ENCODE peak calls at places on chromosomes 12 and 14, in nine cellular contexts. V is GM12891, N is tibial nerve, A is IMR-90, J is heart left ventricle, E is ovary, Y is GM12892, G is HepG2, S is A549. Z is an unnamed sample.

GRCh38 chr14:32010561-32011188 is 66.4 kb upstream of the ARHGAP5 start:
- DNase-seq in V (no peak), N (no peak), A (peak), J (no peak), E (no peak), Y (no peak), G (peak), S (peak), Z (no peak)

GRCh38 chr12:22064968-22065367 is 18.9 kb downstream of the CMAS start:
- DNase-seq in V (no peak), N (no peak), A (no peak), J (no peak), E (no peak), Y (no peak), G (no peak), S (no peak), Z (no peak)

GRCh38 chr14:99382071-99382640 is 98.5 kb downstream of the SETD3 start:
- DNase-seq in V (no peak), N (no peak), A (no peak), J (no peak), E (no peak), Y (no peak), G (no peak), S (no peak), Z (no peak)

GRCh38 chr12:96814200-96814599 is 92.9 kb upstream of the NEDD1 start:
- DNase-seq in V (no peak), N (no peak), A (peak), J (no peak), E (no peak), Y (no peak), G (no peak), S (no peak), Z (no peak)

GRCh38 chr14:104138098-104138890 is at the start of gene KIF26A:
- DNase-seq in V (no peak), N (no peak), A (no peak), J (peak), E (peak), Y (no peak), G (no peak), S (peak), Z (no peak)

GRCh38 chr14:92646952-92647461 is 101.4 kb downstream of the LGMN start:
- DNase-seq in V (no peak), N (no peak), A (peak), J (no peak), E (peak), Y (no peak), G (no peak), S (peak), Z (no peak)

GRCh38 chr14:64788706-64789105 is 84.5 kb downstream of the PLEKHG3 start:
- DNase-seq in V (no peak), N (no peak), A (peak), J (no peak), E (no peak), Y (no peak), G (no peak), S (peak), Z (no peak)

GRCh38 chr14:72518809-72519377 is 375.0 kb downstream of the DPF3 start:
- DNase-seq in V (peak), N (no peak), A (no peak), J (no peak), E (no peak), Y (no peak), G (no peak), S (no peak), Z (no peak)

GRCh38 chr12:124703852-124704251 is 136.4 kb upstream of the NCOR2 start:
- DNase-seq in V (no peak), N (no peak), A (no peak), J (no peak), E (no peak), Y (no peak), G (peak), S (no peak), Z (no peak)

GRCh38 chr14:76376001-76376404 is at the start of gene ESRRB:
- DNase-seq in V (no peak), N (no peak), A (peak), J (no peak), E (no peak), Y (no peak), G (no peak), S (peak), Z (no peak)

GRCh38 chr14:28651148-28651547 is 115.4 kb upstream of the FOXG1 start:
- DNase-seq in V (no peak), N (no peak), A (peak), J (no peak), E (no peak), Y (no peak), G (no peak), S (no peak), Z (no peak)

GRCh38 chr14:53316504-53316903 is 163.4 kb upstream of the DDHD1 start:
- DNase-seq in V (no peak), N (no peak), A (no peak), J (no peak), E (no peak), Y (no peak), G (no peak), S (no peak), Z (no peak)

GRCh38 chr14:74975059-74975810 is 19.8 kb upstream of the PGF start:
- DNase-seq in V (no peak), N (peak), A (no peak), J (peak), E (peak), Y (no peak), G (no peak), S (no peak), Z (no peak)

GRCh38 chr12:111100554-111100953 is 180.2 kb upstream of the MYL2 start:
- DNase-seq in V (no peak), N (no peak), A (no peak), J (no peak), E (no peak), Y (no peak), G (no peak), S (no peak), Z (no peak)

GRCh38 chr14:74469548-74470518 is 23.3 kb downstream of the NPC2 start:
- DNase-seq in V (no peak), N (no peak), A (no peak), J (no peak), E (no peak), Y (no peak), G (no peak), S (no peak), Z (no peak)

DNA sequence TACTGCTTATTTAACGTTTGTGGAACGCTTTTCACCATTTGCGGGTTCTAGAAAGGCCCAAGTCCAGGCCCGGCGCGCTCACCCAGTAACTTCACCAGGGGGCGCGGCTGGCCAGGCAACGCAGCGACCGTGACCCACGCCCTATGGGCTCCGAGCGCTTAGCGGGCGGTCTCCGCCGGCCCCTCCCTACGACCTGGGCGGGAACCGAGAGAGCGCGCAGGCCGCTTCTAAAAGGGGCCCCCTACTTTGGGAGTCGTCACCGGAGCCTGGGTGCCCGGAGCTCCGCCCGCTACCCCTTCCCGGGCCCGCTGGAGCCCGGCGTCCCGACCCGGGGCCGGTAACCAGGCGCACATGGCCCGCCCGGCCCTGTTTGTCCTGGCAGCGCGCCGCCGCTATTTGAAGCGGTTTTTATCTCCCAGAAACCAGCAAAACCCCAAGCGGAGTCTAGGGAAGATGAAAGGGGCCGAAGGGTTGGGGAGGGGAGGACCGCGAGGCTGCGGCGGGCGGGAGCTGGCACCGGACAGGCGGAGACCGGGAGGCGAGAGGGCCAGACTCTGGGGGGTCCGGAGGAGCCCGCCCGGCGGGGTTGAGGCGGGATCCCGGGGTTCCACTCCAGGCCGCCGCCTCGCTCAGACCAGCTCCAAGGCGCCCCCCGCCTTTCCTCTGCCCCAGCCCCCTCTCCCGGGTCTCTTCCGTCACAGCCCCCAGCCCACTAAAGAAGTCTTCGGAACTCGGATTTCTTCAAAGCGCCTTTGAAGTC is 3.5 kb upstream of the AAAS start:
- DNase-seq in V (peak), N (peak), A (peak), J (peak), E (peak), Y (peak), G (peak), S (peak), Z (peak)
- TF ChIP-seq POLR2A in V (no peak), N (peak), A (peak), J (no peak), E (peak), Y (peak), G (peak), S (peak), Z (no peak)

GRCh38 chr14:93725002-93725582 is 63.2 kb downstream of the PRIMA1 start:
- DNase-seq in V (no peak), N (no peak), A (no peak), J (no peak), E (no peak), Y (no peak), G (no peak), S (no peak), Z (no peak)
- TF ChIP-seq POLR2A in V (no peak), N (no peak), A (no peak), J (no peak), E (no peak), Y (no peak), G (no peak), S (no peak), Z (no peak)

GRCh38 chr12:26831959-26832816 is 806 bp downstream of the ITPR2 start:
- DNase-seq in V (peak), N (peak), A (peak), J (peak), E (peak), Y (peak), G (peak), S (peak), Z (peak)
- TF ChIP-seq POLR2A in V (peak), N (no peak), A (peak), J (no peak), E (peak), Y (peak), G (peak), S (no peak), Z (no peak)

GRCh38 chr12:122964439-122965257 is 1.6 kb downstream of the ABCB9 start:
- DNase-seq in V (no peak), N (no peak), A (no peak), J (no peak), E (no peak), Y (no peak), G (peak), S (no peak), Z (no peak)

GRCh38 chr12:122965356-122965755 is 907 bp downstream of the ABCB9 start:
- DNase-seq in V (no peak), N (no peak), A (no peak), J (no peak), E (no peak), Y (no peak), G (no peak), S (no peak), Z (no peak)

GRCh38 chr12:122967151-122967550 is 888 bp upstream of the ABCB9 start:
- DNase-seq in V (no peak), N (no peak), A (no peak), J (no peak), E (no peak), Y (no peak), G (no peak), S (no peak), Z (no peak)

GRCh38 chr12:122966743-122967058 is 438 bp upstream of the ABCB9 start:
- DNase-seq in V (no peak), N (no peak), A (no peak), J (no peak), E (no peak), Y (no peak), G (no peak), S (no peak), Z (no peak)

DNA sequence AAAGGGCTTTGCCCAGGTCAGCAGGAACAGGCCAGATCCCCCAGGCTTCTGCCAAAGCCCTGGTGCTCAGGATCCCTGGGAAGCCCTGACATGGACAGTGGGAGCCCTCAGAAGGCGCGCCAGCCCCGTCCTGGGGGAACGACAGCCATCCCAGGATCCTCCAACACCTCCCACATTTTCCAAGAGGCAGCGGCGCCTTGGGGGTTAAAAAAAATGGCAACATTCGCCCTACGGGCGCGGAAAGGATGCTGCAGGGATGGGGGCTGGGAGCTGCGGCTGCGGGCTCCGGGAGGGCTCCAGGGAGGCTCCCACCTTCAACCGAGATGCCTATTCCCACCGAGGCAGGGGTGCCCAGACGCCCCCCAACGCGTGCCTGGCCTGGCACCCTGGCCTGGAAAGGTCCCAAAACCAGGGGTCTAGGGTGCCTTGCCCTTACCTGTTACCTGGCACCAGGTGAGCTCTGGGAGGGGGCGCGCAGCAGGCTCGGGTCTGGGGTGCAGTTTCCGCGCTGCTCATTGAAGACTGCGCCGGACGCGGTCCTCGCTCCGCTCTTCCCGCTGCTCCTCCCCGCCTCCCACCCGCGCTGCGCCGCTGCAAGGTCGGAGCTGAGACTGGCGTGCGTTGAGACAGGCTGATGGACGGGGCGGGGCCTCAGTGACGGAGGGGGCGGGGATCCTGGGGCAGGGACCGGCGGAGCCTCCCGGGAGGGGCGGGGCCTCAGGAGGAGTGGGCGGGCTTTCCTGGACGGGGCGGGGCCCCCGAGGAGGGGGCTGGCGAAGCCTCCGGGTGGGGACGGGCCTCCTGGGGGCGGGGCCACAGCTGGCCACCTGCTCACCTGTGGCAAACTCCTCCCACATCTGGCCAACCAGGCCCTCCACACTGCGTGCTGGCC is at the start of gene ABCB9:
- DNase-seq in V (peak), N (peak), A (peak), J (peak), E (peak), Y (peak), G (peak), S (peak), Z (peak)
- TF ChIP-seq POLR2A in V (no peak), N (peak), A (peak), J (no peak), E (no peak), Y (no peak), G (peak), S (peak), Z (no peak)

DNA sequence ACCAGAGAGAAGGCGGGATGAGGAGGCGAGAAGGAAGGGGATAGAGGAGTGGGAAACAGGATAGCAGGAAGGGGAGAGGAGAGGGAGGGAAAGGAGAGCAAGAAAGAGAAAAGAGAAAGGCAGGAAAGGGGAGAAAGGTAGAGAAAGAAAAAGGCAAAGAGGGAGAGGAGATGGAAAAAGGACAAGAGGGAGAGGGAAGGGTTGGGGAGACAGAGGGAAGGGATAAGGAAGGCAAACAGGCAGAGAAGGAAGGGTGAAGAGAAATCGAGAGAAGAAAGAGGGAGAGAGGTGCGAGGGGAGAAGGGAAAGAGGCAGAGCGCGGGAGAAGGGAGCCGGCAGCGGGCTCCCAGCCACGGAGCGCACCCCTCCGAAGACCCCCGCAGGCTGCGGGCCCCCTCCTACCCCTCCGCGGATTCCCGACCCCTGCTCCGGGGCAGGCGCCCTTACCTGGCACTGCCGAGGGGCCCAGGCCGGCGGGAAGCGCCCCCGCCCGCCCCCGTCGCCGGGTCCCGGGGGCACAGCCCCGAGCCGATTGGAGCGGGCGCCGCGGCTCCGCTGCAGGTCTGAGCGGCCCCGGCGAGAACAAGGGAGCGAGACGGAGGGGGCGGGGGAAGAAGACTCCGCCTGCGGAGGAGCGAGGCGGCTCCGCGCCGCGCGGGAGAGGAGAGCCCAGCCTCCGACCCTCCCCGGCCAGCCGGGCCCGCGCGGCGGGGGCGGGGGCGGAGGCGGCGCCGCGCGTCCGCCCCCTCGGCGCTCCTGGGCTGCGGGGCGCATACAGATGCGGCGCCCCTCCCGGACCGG is at the start of gene CDH24:
- DNase-seq in V (peak), N (peak), A (peak), J (peak), E (peak), Y (peak), G (no peak), S (peak), Z (peak)
- TF ChIP-seq POLR2A in V (no peak), N (no peak), A (peak), J (no peak), E (no peak), Y (no peak), G (no peak), S (peak), Z (no peak)

DNA sequence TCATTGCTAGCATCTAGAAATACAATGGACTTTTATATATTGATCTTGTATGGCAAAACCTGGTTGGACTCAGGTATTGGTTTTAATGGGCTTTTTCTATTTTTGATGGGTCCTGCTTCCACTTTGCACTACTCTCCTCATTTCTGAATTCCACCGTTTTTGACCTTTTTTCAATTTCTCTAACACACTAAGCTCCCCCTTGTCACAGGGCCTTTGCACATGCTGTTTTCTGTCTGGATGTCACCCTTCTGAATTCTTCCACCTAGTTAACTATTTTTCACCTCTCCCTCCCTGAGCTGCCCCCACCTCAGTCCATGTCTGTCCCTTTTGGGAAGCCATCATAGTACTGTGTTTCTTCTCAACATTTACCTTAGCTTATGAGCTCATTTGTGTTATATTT is 112.7 kb upstream of the FRMD6 start:
- DNase-seq in V (no peak), N (no peak), A (no peak), J (no peak), E (no peak), Y (no peak), G (no peak), S (no peak), Z (no peak)
- TF ChIP-seq POLR2A in V (no peak), N (no peak), A (no peak), J (no peak), E (no peak), Y (no peak), G (no peak), S (no peak), Z (no peak)

GRCh38 chr12:19203013-19203412 is 73.5 kb downstream of the PLEKHA5 start:
- DNase-seq in V (no peak), N (no peak), A (no peak), J (no peak), E (no peak), Y (no peak), G (no peak), S (no peak), Z (no peak)
- TF ChIP-seq POLR2A in V (no peak), N (no peak), A (no peak), J (no peak), E (no peak), Y (no peak), G (no peak), S (no peak), Z (no peak)